ENCODE peak calls at places on chromosomes 13 and 19, in five cellular contexts. F is stomach, C is lower leg skin, K is neural progenitor cell, H is pancreas. A is an unnamed sample.
A peak's percentile ranks its signal among the peaks of the same experiment; 100 is the strongest.

GRCh38 chr13:109879338-109879737 is 93.0 kb upstream of the IRS2 start:
- DNase-seq in F (no peak), C (no peak), K (no peak), H (no peak), A (no peak)

GRCh38 chr19:14405380-14405757 is 13.8 kb downstream of the DDX39A start:
- DNase-seq in F (no peak), C (no peak), K (peak; percentile 73), H (no peak), A (no peak)

GRCh38 chr13:76630629-76631028 is 255.6 kb downstream of the KCTD12 start:
- DNase-seq in F (no peak), C (no peak), K (no peak), H (no peak), A (no peak)

GRCh38 chr13:110650436-110650835 is 35.1 kb downstream of the NAXD start:
- DNase-seq in F (no peak), C (no peak), K (no peak), H (no peak), A (no peak)

GRCh38 chr19:48970923-48971395 is 5.8 kb downstream of the FTL start:
- DNase-seq in F (peak; percentile 85), C (peak; percentile 51), K (peak; percentile 94), H (peak; percentile 76), A (no peak)

GRCh38 chr19:18152444-18152816 is 533 bp upstream of the PIK3R2 start:
- DNase-seq in F (peak; percentile 97), C (peak; percentile 97), K (peak; percentile 99), H (peak; percentile 98), A (peak; percentile 100)

GRCh38 chr19:48513289-48514122 is 1.9 kb upstream of the LMTK3 start:
- DNase-seq in F (peak; percentile 72), C (peak; percentile 38), K (peak; percentile 92), H (peak; percentile 86), A (peak; percentile 50)

GRCh38 chr19:3914199-3914598 is 18.7 kb upstream of the NMRK2 start:
- DNase-seq in F (no peak), C (no peak), K (no peak), H (no peak), A (no peak)

GRCh38 chr13:55673910-55674309 is 1466.8 kb upstream of the PRR20A start:
- DNase-seq in F (no peak), C (no peak), K (no peak), H (no peak), A (no peak)

GRCh38 chr13:50485979-50486935 is 357.2 kb downstream of the DLEU7 start:
- DNase-seq in F (no peak), C (no peak), K (no peak), H (no peak), A (no peak)

GRCh38 chr13:39073983-39074382 is 35.7 kb downstream of the NHLRC3 start:
- DNase-seq in F (no peak), C (no peak), K (no peak), H (no peak), A (no peak)

GRCh38 chr13:107847406-107847805 is 367.9 kb downstream of the LIG4 start:
- DNase-seq in F (no peak), C (no peak), K (peak; percentile 63), H (no peak), A (no peak)

GRCh38 chr19:38946229-38947010 is 15.7 kb downstream of the MRPS12 start:
- DNase-seq in F (no peak), C (no peak), K (no peak), H (no peak), A (no peak)

GRCh38 chr13:98687319-98687718 is 65.2 kb downstream of the SLC15A1 start:
- DNase-seq in F (no peak), C (no peak), K (no peak), H (no peak), A (no peak)

GRCh38 chr13:27036236-27036981 is 135.2 kb downstream of the USP12 start:
- DNase-seq in F (no peak), C (no peak), K (no peak), H (no peak), A (no peak)

GRCh38 chr13:27037571-27037970 is 134.0 kb downstream of the USP12 start:
- DNase-seq in F (no peak), C (no peak), K (no peak), H (no peak), A (no peak)

GRCh38 chr13:27035892-27036235 is 135.7 kb downstream of the USP12 start:
- DNase-seq in F (no peak), C (no peak), K (no peak), H (no peak), A (no peak)

GRCh38 chr13:27037171-27037570 is 134.4 kb downstream of the USP12 start:
- DNase-seq in F (no peak), C (no peak), K (no peak), H (no peak), A (no peak)

DNA sequence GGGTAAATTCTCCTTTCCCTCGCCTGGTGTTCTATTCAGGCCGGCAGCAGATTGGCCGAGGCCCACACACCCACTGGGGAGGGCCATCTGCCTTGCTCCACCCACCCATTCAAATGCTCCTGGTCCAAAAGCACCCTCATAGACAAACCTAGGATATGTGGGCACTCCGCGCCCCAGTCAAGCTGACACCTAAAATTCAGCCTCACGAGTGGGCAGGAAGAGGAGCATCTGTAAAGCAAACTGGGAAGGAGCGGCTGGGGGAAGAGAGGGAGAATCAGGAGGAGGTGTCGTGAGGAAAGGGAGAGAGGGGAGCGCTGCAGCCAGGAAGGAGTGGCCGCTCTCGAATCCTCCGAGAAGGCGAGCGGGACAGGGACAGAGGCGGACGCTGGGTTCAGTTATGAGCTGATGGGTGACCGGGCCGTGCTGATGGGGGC is 136.9 kb downstream of the USP12 start:
- DNase-seq in F (no peak), C (no peak), K (peak; percentile 45), H (no peak), A (no peak)
- H3K4me3 ChIP-seq in F (no peak overlapping the region), C (no peak overlapping the region), K (peak overlapping the region; percentile 47), H (no peak overlapping the region), A (no peak overlapping the region)

GRCh38 chr19:35780058-35780457 is 4.7 kb downstream of the ARHGAP33 start:
- DNase-seq in F (no peak), C (no peak), K (no peak), H (no peak), A (no peak)
- TF ChIP-seq CTCF in F (no peak), C (no peak), K (no peak), H (no peak), A (no peak)

GRCh38 chr13:78630509-78630908 is 27.2 kb upstream of the POU4F1 start:
- DNase-seq in F (no peak), C (no peak), K (no peak), H (no peak), A (no peak)

GRCh38 chr13:78636493-78636892 is 22.5 kb downstream of the OBI1 start:
- DNase-seq in F (no peak), C (no peak), K (no peak), H (no peak), A (no peak)

GRCh38 chr13:78631077-78631476 is 27.7 kb upstream of the POU4F1 start:
- DNase-seq in F (no peak), C (no peak), K (no peak), H (no peak), A (no peak)

GRCh38 chr13:78638216-78638615 is 20.7 kb downstream of the OBI1 start:
- DNase-seq in F (no peak), C (no peak), K (no peak), H (no peak), A (no peak)

DNA sequence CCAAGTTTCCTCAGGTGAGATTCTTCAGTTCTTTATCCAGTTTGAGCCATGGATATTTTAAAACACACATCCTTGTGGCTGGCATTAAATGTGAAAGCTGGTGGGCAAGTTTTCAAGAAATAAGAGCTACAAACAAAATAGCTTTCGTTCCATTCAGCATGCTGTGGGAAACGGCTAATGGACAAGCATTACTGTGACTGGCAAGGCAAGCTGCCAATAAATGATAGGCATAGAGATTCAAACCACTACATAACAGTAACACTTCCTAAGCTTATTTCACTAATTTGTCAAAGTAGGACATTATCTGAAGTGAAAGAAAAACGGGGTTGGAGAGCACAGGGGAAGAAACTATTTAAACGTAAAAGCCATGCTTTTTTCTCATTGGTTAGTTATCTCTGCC is 26.0 kb downstream of the OBI1 start:
- DNase-seq in F (no peak), C (no peak), K (no peak), H (no peak), A (no peak)
- H3K4me3 ChIP-seq in F (no peak overlapping the region), C (no peak overlapping the region), K (no peak overlapping the region), H (no peak overlapping the region), A (no peak overlapping the region)

GRCh38 chr13:19663416-19663979 is 30.0 kb downstream of the MPHOSPH8 start:
- DNase-seq in F (no peak), C (no peak), K (no peak), H (peak; percentile 64), A (no peak)

GRCh38 chr13:19664481-19665230 is 31.2 kb downstream of the MPHOSPH8 start:
- DNase-seq in F (no peak), C (no peak), K (no peak), H (no peak), A (no peak)

GRCh38 chr13:19668778-19669177 is 35.3 kb downstream of the MPHOSPH8 start:
- DNase-seq in F (no peak), C (no peak), K (no peak), H (no peak), A (no peak)

GRCh38 chr13:19661561-19661960 is 28.1 kb downstream of the MPHOSPH8 start:
- DNase-seq in F (no peak), C (no peak), K (no peak), H (no peak), A (no peak)

GRCh38 chr13:19665427-19665859 is 32.0 kb downstream of the MPHOSPH8 start:
- DNase-seq in F (no peak), C (no peak), K (no peak), H (no peak), A (no peak)
- TF ChIP-seq CTCF in F (no peak), C (no peak), K (no peak), H (no peak), A (no peak)

GRCh38 chr19:8021374-8021773 is 15.9 kb upstream of the ELAVL1 start:
- DNase-seq in F (no peak), C (no peak), K (no peak), H (no peak), A (no peak)

GRCh38 chr19:8023371-8023770 is 17.9 kb upstream of the ELAVL1 start:
- DNase-seq in F (no peak), C (no peak), K (no peak), H (no peak), A (no peak)

GRCh38 chr19:8022275-8022674 is 16.8 kb upstream of the ELAVL1 start:
- DNase-seq in F (peak; percentile 29), C (no peak), K (no peak), H (no peak), A (no peak)

GRCh38 chr19:8020681-8021080 is 15.2 kb upstream of the ELAVL1 start:
- DNase-seq in F (no peak), C (no peak), K (no peak), H (no peak), A (no peak)

DNA sequence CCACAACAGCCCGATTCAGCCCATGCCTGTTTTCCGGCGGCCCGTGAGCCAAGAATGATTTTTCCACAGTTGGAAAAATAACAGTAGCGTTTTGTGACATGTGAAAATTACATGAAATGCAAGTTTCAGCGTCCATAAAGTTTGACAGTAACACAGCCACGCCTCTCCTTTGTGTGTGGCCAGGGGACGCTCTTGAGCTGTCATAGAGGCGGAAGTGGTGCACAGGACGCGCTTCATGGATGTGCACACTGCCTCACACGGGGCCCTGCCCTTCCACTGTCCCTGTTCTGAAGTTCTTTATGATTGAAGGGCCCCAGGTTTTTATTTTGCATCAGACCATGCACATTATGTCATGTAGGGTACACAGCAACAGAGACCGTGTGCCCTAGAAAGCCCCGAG is 12.4 kb upstream of the ELAVL1 start:
- DNase-seq in F (no peak), C (no peak), K (peak; percentile 52), H (no peak), A (peak; percentile 38)
- H3K4me3 ChIP-seq in F (no peak overlapping the region), C (no peak overlapping the region), K (no peak overlapping the region), H (no peak overlapping the region), A (no peak overlapping the region)